ENCODE peak calls at places on chromosomes 3 and 15, in nine cellular contexts. E, I, J, H, R, W, M, G and L are unnamed samples.

GRCh38 chr15:68353418-68354145 is 76.0 kb downstream of the FEM1B start:
- DNase-seq in W (peak; percentile 17), E (no peak), I (no peak), G (no peak), R (no peak), H (no peak), M (no peak), J (no peak), L (no peak)

GRCh38 chr3:151037746-151038145 is 47.7 kb upstream of the MED12L start:
- DNase-seq in R (no peak), M (no peak), J (no peak), W (peak; percentile 98), H (peak; percentile 40), E (no peak), G (peak; percentile 97), I (peak; percentile 96), L (peak; percentile 97)

GRCh38 chr3:127746400-127747057 is 73.8 kb downstream of the ABTB1 start:
- DNase-seq in H (no peak), J (no peak), G (no peak), I (no peak), W (no peak), R (no peak), M (no peak), E (no peak), L (no peak)

GRCh38 chr3:55203486-55204010 is 275.7 kb upstream of the LRTM1 start:
- DNase-seq in H (no peak), R (no peak), E (no peak), J (no peak), W (no peak), G (no peak), I (no peak), M (no peak), L (no peak)

GRCh38 chr3:72661115-72661457 is 187.2 kb downstream of the SHQ1 start:
- DNase-seq in J (no peak), W (peak; percentile 93), H (no peak), R (peak; percentile 72), I (peak; percentile 83), G (no peak), M (no peak), E (peak; percentile 52), L (peak; percentile 29)

GRCh38 chr15:45111390-45112142 is 2.4 kb downstream of the DUOX2 start:
- DNase-seq in W (no peak), M (peak; percentile 35), R (no peak), H (no peak), E (no peak), G (no peak), J (no peak), I (no peak), L (no peak)

GRCh38 chr15:47577476-47577875 is 139.8 kb upstream of the SEMA6D start:
- DNase-seq in H (no peak), R (no peak), E (no peak), M (no peak), G (no peak), I (no peak), W (no peak), J (no peak), L (peak; percentile 24)

GRCh38 chr3:114892117-114892870 is 254.8 kb downstream of the ZBTB20 start:
- DNase-seq in E (no peak), G (no peak), W (no peak), M (peak; percentile 40), R (no peak), J (no peak), I (no peak), H (no peak), L (no peak)

GRCh38 chr15:58517252-58517681 is 85.5 kb downstream of the LIPC start:
- DNase-seq in G (no peak), H (no peak), J (no peak), M (no peak), W (no peak), R (no peak), E (no peak), I (no peak), L (no peak)

GRCh38 chr3:191762323-191762960 is 301.5 kb downstream of the PYDC2 start:
- DNase-seq in R (no peak), W (peak; percentile 2), H (no peak), G (no peak), E (peak; percentile 86), I (peak; percentile 87), J (no peak), M (peak; percentile 31), L (peak; percentile 61)

GRCh38 chr3:125582707-125583106 is 12.6 kb downstream of the OSBPL11 start:
- DNase-seq in W (no peak), R (no peak), G (no peak), M (no peak), E (no peak), H (no peak), J (no peak), I (no peak), L (peak; percentile 39)

GRCh38 chr3:152879790-152880174 is 44.9 kb downstream of the P2RY1 start:
- DNase-seq in E (no peak), I (no peak), G (no peak), J (no peak), W (no peak), M (no peak), R (no peak), H (no peak), L (no peak)

GRCh38 chr15:50150851-50151250 is 31.1 kb upstream of the SLC27A2 start:
- DNase-seq in W (no peak), E (no peak), R (no peak), J (no peak), G (no peak), H (no peak), M (no peak), I (no peak), L (no peak)

GRCh38 chr3:62246094-62246493 is 127.3 kb downstream of the FEZF2 start:
- DNase-seq in W (no peak), R (no peak), I (no peak), H (no peak), G (no peak), J (no peak), E (no peak), M (no peak), L (no peak)

GRCh38 chr15:55799287-55800212 is 56.6 kb upstream of the PRTG start:
- DNase-seq in E (no peak), G (peak; percentile 53), R (peak; percentile 78), H (no peak), I (peak; percentile 59), J (no peak), M (peak; percentile 80), W (peak; percentile 80), L (peak; percentile 82)

GRCh38 chr15:37130356-37130755 is 30.0 kb upstream of the MEIS2 start:
- DNase-seq in W (peak; percentile 19), M (no peak), E (no peak), H (no peak), J (no peak), G (no peak), R (no peak), I (no peak), L (no peak)

GRCh38 chr15:95171551-95171950 is 940.2 kb downstream of the MCTP2 start:
- DNase-seq in R (no peak), J (no peak), W (no peak), E (no peak), M (no peak), I (no peak), G (no peak), H (no peak), L (no peak)

GRCh38 chr15:90099072-90099867 is 3.0 kb downstream of the IDH2 start:
- DNase-seq in H (no peak), I (no peak), M (no peak), E (no peak), R (no peak), G (no peak), J (no peak), W (no peak), L (no peak)
- H3K4me3 ChIP-seq in H (no peak overlapping the region), I (no peak overlapping the region), M (no peak overlapping the region), E (no peak overlapping the region), R (no peak overlapping the region), G (no peak overlapping the region), J (peak overlapping the region; percentile 64), W (no peak overlapping the region), L (no peak overlapping the region)

GRCh38 chr3:165459924-165460540 is 263.8 kb upstream of the SLITRK3 start:
- DNase-seq in W (no peak), J (no peak), G (no peak), R (no peak), M (no peak), E (no peak), H (no peak), I (no peak), L (no peak)
- H3K4me3 ChIP-seq in W (no peak overlapping the region), J (no peak overlapping the region), G (no peak overlapping the region), R (no peak overlapping the region), M (no peak overlapping the region), E (no peak overlapping the region), H (no peak overlapping the region), I (no peak overlapping the region), L (no peak overlapping the region)

GRCh38 chr3:29319798-29320197 is 38.9 kb downstream of the RBMS3 start:
- DNase-seq in G (no peak), E (no peak), H (no peak), I (no peak), R (no peak), W (no peak), M (no peak), J (no peak), L (no peak)

GRCh38 chr3:29319262-29319661 is 38.4 kb downstream of the RBMS3 start:
- DNase-seq in J (peak; percentile 41), E (no peak), W (no peak), M (no peak), H (no peak), R (no peak), G (no peak), I (no peak), L (no peak)

GRCh38 chr3:29329986-29330514 is 49.2 kb downstream of the RBMS3 start:
- DNase-seq in M (no peak), E (no peak), J (no peak), R (no peak), H (no peak), G (peak; percentile 32), I (no peak), W (no peak), L (peak; percentile 51)

GRCh38 chr3:29322586-29322985 is 41.7 kb downstream of the RBMS3 start:
- DNase-seq in H (no peak), M (no peak), G (no peak), I (no peak), R (no peak), W (no peak), J (no peak), E (no peak), L (no peak)

DNA sequence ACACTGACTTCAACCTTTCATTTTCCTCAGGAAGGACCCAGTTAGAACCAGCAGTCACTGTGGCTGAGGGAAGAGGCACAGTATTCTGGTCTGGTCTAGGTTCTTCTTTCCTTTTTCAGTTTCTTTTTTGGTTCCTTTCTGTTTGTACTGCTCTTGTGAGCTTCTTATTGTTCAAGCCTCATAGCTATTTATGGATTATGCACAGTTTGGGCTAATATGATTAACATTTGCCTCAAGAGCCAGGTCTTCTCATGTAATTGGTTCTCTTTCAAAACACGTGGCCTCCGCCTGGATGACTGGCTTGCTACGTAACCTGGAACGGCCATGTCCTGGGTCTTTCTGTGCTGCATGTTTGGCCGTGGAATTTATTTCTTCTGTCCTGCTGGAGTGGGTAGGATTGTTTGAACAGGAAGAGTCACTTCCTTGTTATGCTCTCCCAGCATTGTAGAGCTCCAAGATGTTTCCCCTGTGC is 43.3 kb downstream of the RBMS3 start:
- DNase-seq in R (peak; percentile 60), G (peak; percentile 90), E (peak; percentile 46), W (peak; percentile 86), H (peak; percentile 62), J (peak; percentile 53), M (no peak), I (peak; percentile 78), L (peak; percentile 84)
- H3K4me3 ChIP-seq in R (no peak overlapping the region), G (peak overlapping the region; percentile 1), E (no peak overlapping the region), W (peak overlapping the region; percentile 22), H (peak overlapping the region; percentile 9), J (peak overlapping the region; percentile 3), M (no peak overlapping the region), I (no peak overlapping the region), L (peak overlapping the region; percentile 39)

GRCh38 chr15:99105516-99106341 is 849 bp downstream of the SYNM start:
- DNase-seq in H (no peak), I (peak; percentile 65), G (peak; percentile 26), J (peak; percentile 49), R (peak; percentile 50), W (peak; percentile 83), E (no peak), M (peak; percentile 89), L (peak; percentile 65)
- H3K4me3 ChIP-seq in H (peak overlapping the region; percentile 47), I (peak overlapping the region; percentile 44), G (peak overlapping the region; percentile 48), J (no peak overlapping the region), R (peak overlapping the region; percentile 17), W (peak overlapping the region; percentile 49), E (peak overlapping the region; percentile 46), M (peak overlapping the region; percentile 46), L (peak overlapping the region; percentile 51)